ENCODE peak calls at places on chromosomes 6 and 20, in five cellular contexts. Y is GM13976, K is H7, Q is left ventricle myocardium inferior, L is HepG2. C is an unnamed sample.

GRCh38 chr20:7379621-7380220 is 560.5 kb downstream of the HAO1 start:
- DNase-seq in Y (no peak), L (no peak), Q (no peak), K (no peak), C (no peak)

GRCh38 chr6:106417572-106418147 is 57.1 kb downstream of the CRYBG1 start:
- DNase-seq in L (no peak), K (no peak), Q (no peak), Y (no peak), C (no peak)

GRCh38 chr6:119318730-119319129 is 30.8 kb downstream of the MAN1A1 start:
- DNase-seq in Y (no peak), Q (no peak), L (no peak), K (no peak), C (no peak)

GRCh38 chr6:167122827-167123657 is at the start of gene CCR6:
- DNase-seq in L (peak), Q (no peak), Y (no peak), K (no peak), C (no peak)

GRCh38 chr6:87244380-87244779 is 78.0 kb upstream of the SMIM8 start:
- DNase-seq in Y (no peak), L (no peak), Q (no peak), K (no peak), C (peak)

GRCh38 chr20:78338-78737 is 9.1 kb upstream of the DEFB125 start:
- DNase-seq in Y (no peak), Q (no peak), L (no peak), K (no peak), C (no peak)

GRCh38 chr20:51788822-51789221 is 13.5 kb downstream of the SALL4 start:
- DNase-seq in K (no peak), Y (no peak), Q (no peak), L (no peak), C (no peak)

GRCh38 chr20:64155258-64156135 is 8.8 kb upstream of the MYT1 start:
- DNase-seq in L (no peak), K (peak), Q (no peak), Y (no peak), C (no peak)

GRCh38 chr6:72418495-72418894 is 203.4 kb upstream of the KCNQ5 start:
- DNase-seq in L (no peak), K (no peak), Y (no peak), Q (no peak), C (peak)

GRCh38 chr20:56974499-56975250 is 291.8 kb downstream of the BMP7 start:
- DNase-seq in Q (no peak), K (peak), L (peak), Y (peak), C (no peak)

GRCh38 chr6:132456700-132457143 is 55.4 kb upstream of the MOXD1 start:
- DNase-seq in Q (peak), Y (peak), K (no peak), L (no peak), C (no peak)

GRCh38 chr20:47453167-47453782 is 48.4 kb upstream of the NCOA3 start:
- DNase-seq in Q (no peak), L (peak), Y (peak), K (no peak), C (peak)

GRCh38 chr6:35078896-35079295 is 62.2 kb downstream of the TCP11 start:
- DNase-seq in Y (no peak), Q (no peak), K (peak), L (no peak), C (no peak)

GRCh38 chr20:36744764-36745191 is 1.1 kb downstream of the NDRG3 start:
- DNase-seq in Y (no peak), Q (peak), L (no peak), K (peak), C (peak)

GRCh38 chr6:55069132-55069781 is 105.1 kb upstream of the HCRTR2 start:
- DNase-seq in Y (no peak), Q (no peak), L (peak), K (peak), C (peak)

GRCh38 chr20:37797669-37798175 is 103.9 kb downstream of the CTNNBL1 start:
- DNase-seq in L (no peak), Q (no peak), Y (no peak), K (no peak), C (no peak)

GRCh38 chr6:100464162-100464851 is 414 bp downstream of the SIM1 start:
- DNase-seq in L (no peak), K (peak), Y (peak), Q (no peak), C (no peak)

GRCh38 chr6:85111481-85112001 is 338.3 kb upstream of the NT5E start:
- DNase-seq in K (no peak), Q (peak), Y (no peak), L (no peak), C (no peak)

GRCh38 chr20:53664121-53664520 is 70.5 kb upstream of the ZNF217 start:
- DNase-seq in Y (no peak), K (no peak), Q (no peak), L (no peak), C (no peak)

GRCh38 chr6:2731281-2731909 is 19.3 kb downstream of the MYLK4 start:
- DNase-seq in L (no peak), K (peak), Y (no peak), Q (no peak), C (no peak)

GRCh38 chr6:32944265-32944664 is 3.4 kb upstream of the HLA-DMB start:
- DNase-seq in Q (no peak), Y (peak), L (no peak), K (no peak), C (no peak)

GRCh38 chr20:48019496-48019895 is 234.2 kb upstream of the SULF2 start:
- DNase-seq in Y (no peak), Q (no peak), L (no peak), K (no peak), C (no peak)

C was measured in fibroblast of the aortic adventitia.